ENCODE peak calls at places on chromosomes 11 and 22, in four cellular contexts. One of them, this sample, is unnamed. For H3K9me2, the result is how much of the 10 kb centered on the place peaks cover.

GRCh38 chr11:12989428-12990242 is 19.5 kb upstream of the RASSF10 start:
- DNase-seq in HCT116: no peak
- DNase-seq in GM23338: no peak
- DNase-seq in OCI-LY7: no peak
- DNase-seq in this sample: no peak

GRCh38 chr11:130181295-130182272 is 22.0 kb downstream of the ST14 start:
- DNase-seq in HCT116: no peak
- DNase-seq in GM23338: no peak
- DNase-seq in OCI-LY7: peak
- DNase-seq in this sample: peak

GRCh38 chr11:73429121-73429740 is 53.0 kb downstream of the RELT start:
- DNase-seq in GM23338: no peak
- DNase-seq in OCI-LY7: no peak
- DNase-seq in HCT116: no peak
- DNase-seq in this sample: no peak

GRCh38 chr11:12600829-12601228 is 73.4 kb upstream of the TEAD1 start:
- DNase-seq in HCT116: no peak
- DNase-seq in GM23338: no peak
- DNase-seq in OCI-LY7: no peak
- DNase-seq in this sample: no peak

GRCh38 chr11:10607462-10607861 is 39.0 kb upstream of the LYVE1 start:
- DNase-seq in OCI-LY7: no peak
- DNase-seq in HCT116: no peak
- DNase-seq in GM23338: no peak
- DNase-seq in this sample: no peak

GRCh38 chr22:46107089-46107664 is 43.1 kb upstream of the PPARA start:
- DNase-seq in OCI-LY7: no peak
- DNase-seq in HCT116: no peak
- DNase-seq in GM23338: no peak
- DNase-seq in this sample: no peak

GRCh38 chr11:107018902-107019493 is 722 bp upstream of the GUCY1A2 start:
- DNase-seq in HCT116: no peak
- DNase-seq in GM23338: peak
- DNase-seq in OCI-LY7: no peak
- DNase-seq in this sample: no peak

GRCh38 chr11:128970598-128971190 is 28.0 kb upstream of the TP53AIP1 start:
- DNase-seq in HCT116: no peak
- DNase-seq in GM23338: no peak
- DNase-seq in OCI-LY7: no peak
- DNase-seq in this sample: no peak

GRCh38 chr11:96424693-96425092 is 34.9 kb downstream of the JRKL start:
- DNase-seq in OCI-LY7: no peak
- DNase-seq in HCT116: no peak
- DNase-seq in GM23338: no peak
- DNase-seq in this sample: peak

GRCh38 chr11:17762309-17762974 is 27.9 kb downstream of the KCNC1 start:
- DNase-seq in OCI-LY7: peak
- DNase-seq in HCT116: peak
- DNase-seq in GM23338: no peak
- DNase-seq in this sample: no peak

GRCh38 chr11:14589421-14589820 is 54.2 kb upstream of the PDE3B start:
- DNase-seq in OCI-LY7: no peak
- DNase-seq in HCT116: no peak
- DNase-seq in GM23338: no peak
- DNase-seq in this sample: no peak

GRCh38 chr11:35983965-35984364 is 40.1 kb downstream of the LDLRAD3 start:
- DNase-seq in GM23338: no peak
- DNase-seq in OCI-LY7: no peak
- DNase-seq in HCT116: no peak
- DNase-seq in this sample: no peak

GRCh38 chr22:26968873-26969272 is 311.5 kb downstream of the MIAT start:
- DNase-seq in GM23338: no peak
- DNase-seq in HCT116: no peak
- DNase-seq in OCI-LY7: no peak
- DNase-seq in this sample: no peak

GRCh38 chr11:77198440-77198849 is 70.4 kb downstream of the MYO7A start:
- DNase-seq in OCI-LY7: peak
- DNase-seq in GM23338: peak
- DNase-seq in HCT116: peak
- DNase-seq in this sample: no peak

GRCh38 chr11:59283825-59284772 is 71.4 kb upstream of the MPEG1 start:
- DNase-seq in GM23338: peak
- DNase-seq in HCT116: peak
- DNase-seq in OCI-LY7: peak
- DNase-seq in this sample: peak

GRCh38 chr11:59285716-59286260 is 72.9 kb upstream of the OR5AN1 start:
- DNase-seq in HCT116: no peak
- DNase-seq in OCI-LY7: no peak
- DNase-seq in GM23338: no peak
- DNase-seq in this sample: no peak

GRCh38 chr11:59284773-59285129 is 72.0 kb upstream of the MPEG1 start:
- DNase-seq in OCI-LY7: no peak
- DNase-seq in GM23338: no peak
- DNase-seq in HCT116: no peak
- DNase-seq in this sample: no peak

GRCh38 chr11:59283311-59283710 is 70.6 kb upstream of the MPEG1 start:
- DNase-seq in HCT116: no peak
- DNase-seq in GM23338: no peak
- DNase-seq in OCI-LY7: no peak
- DNase-seq in this sample: no peak

GRCh38 chr11:59281177-59281576 is 68.5 kb upstream of the MPEG1 start:
- DNase-seq in HCT116: no peak
- DNase-seq in GM23338: no peak
- DNase-seq in OCI-LY7: no peak
- DNase-seq in this sample: no peak
- TF ChIP-seq CTCF in HCT116: no peak
- TF ChIP-seq CTCF in GM23338: no peak
- TF ChIP-seq CTCF in OCI-LY7: peak
- TF ChIP-seq CTCF in this sample: no peak

GRCh38 chr11:103436131-103436770 is 327.0 kb downstream of the DYNC2H1 start:
- DNase-seq in GM23338: no peak
- DNase-seq in HCT116: no peak
- DNase-seq in OCI-LY7: no peak
- DNase-seq in this sample: no peak
- H3K9me2 ChIP-seq in GM23338: under half
- H3K9me2 ChIP-seq in HCT116: under half
- H3K9me2 ChIP-seq in OCI-LY7: under half
- H3K9me2 ChIP-seq in this sample: under half

GRCh38 chr11:57638811-57639320 is 10.8 kb downstream of the YPEL4 start:
- DNase-seq in GM23338: no peak
- DNase-seq in OCI-LY7: no peak
- DNase-seq in HCT116: no peak
- DNase-seq in this sample: no peak
- H3K4me2 ChIP-seq in GM23338: peak
- H3K4me2 ChIP-seq in OCI-LY7: no peak
- H3K4me2 ChIP-seq in HCT116: peak
- H3K4me2 ChIP-seq in this sample: peak

GRCh38 chr11:132056689-132057088 is 686.3 kb downstream of the NTM start:
- DNase-seq in OCI-LY7: no peak
- DNase-seq in GM23338: no peak
- DNase-seq in HCT116: no peak
- DNase-seq in this sample: no peak
- TF ChIP-seq CTCF in OCI-LY7: no peak
- TF ChIP-seq CTCF in GM23338: no peak
- TF ChIP-seq CTCF in HCT116: no peak
- TF ChIP-seq CTCF in this sample: no peak

DNA sequence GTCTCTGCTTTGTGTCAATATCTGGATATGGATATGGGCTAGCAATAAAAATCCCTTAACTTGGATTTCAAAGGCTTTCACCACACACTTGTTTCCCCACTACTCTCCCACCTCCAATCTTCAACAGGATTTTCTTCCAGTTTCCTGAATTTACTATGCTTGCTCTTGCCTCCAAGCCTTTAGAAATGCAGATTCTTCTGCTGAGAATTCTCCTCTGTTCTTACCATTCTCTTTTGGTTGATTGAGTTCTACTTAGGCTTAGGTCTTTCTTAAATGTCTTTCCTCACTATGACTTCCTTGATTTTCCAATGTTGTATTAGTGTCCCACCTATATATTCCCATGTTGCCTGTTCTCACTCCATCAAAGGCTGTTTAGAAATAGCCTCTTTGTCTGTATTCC is 1502.4 kb upstream of the TENM4 start:
- DNase-seq in OCI-LY7: no peak
- DNase-seq in GM23338: peak
- DNase-seq in HCT116: no peak
- DNase-seq in this sample: no peak
- H3K9me2 ChIP-seq in OCI-LY7: under half
- H3K9me2 ChIP-seq in GM23338: under half
- H3K9me2 ChIP-seq in HCT116: under half
- H3K9me2 ChIP-seq in this sample: under half